ENCODE peak calls at places on chromosomes 13 and 19, in four cellular contexts. One of them, this sample, is unnamed.

GRCh38 chr13:20019033-20019432 is 60.5 kb downstream of the ZMYM2 start:
- DNase-seq in psoas muscle: no peak
- DNase-seq in tibial nerve: no peak
- DNase-seq in naive thymus-derived CD4-positive, alpha-beta T cell: no peak
- DNase-seq in this sample: no peak

GRCh38 chr19:13795595-13796300 is 505 bp downstream of the ZSWIM4 start:
- DNase-seq in psoas muscle: peak
- DNase-seq in tibial nerve: no peak
- DNase-seq in naive thymus-derived CD4-positive, alpha-beta T cell: no peak
- DNase-seq in this sample: peak

GRCh38 chr19:10006335-10006708 is 4.0 kb downstream of the COL5A3 start:
- DNase-seq in naive thymus-derived CD4-positive, alpha-beta T cell: no peak
- DNase-seq in tibial nerve: peak
- DNase-seq in psoas muscle: peak
- DNase-seq in this sample: peak

GRCh38 chr13:107234315-107234714 is 666.4 kb upstream of the ARGLU1 start:
- DNase-seq in psoas muscle: no peak
- DNase-seq in tibial nerve: no peak
- DNase-seq in naive thymus-derived CD4-positive, alpha-beta T cell: no peak
- DNase-seq in this sample: no peak

GRCh38 chr19:9757544-9758501 is 10.7 kb downstream of the ZNF846 start:
- DNase-seq in naive thymus-derived CD4-positive, alpha-beta T cell: no peak
- DNase-seq in tibial nerve: no peak
- DNase-seq in psoas muscle: no peak
- DNase-seq in this sample: no peak

GRCh38 chr13:111184685-111185401 is 69.7 kb downstream of the ARHGEF7 start:
- DNase-seq in naive thymus-derived CD4-positive, alpha-beta T cell: peak
- DNase-seq in psoas muscle: no peak
- DNase-seq in tibial nerve: no peak
- DNase-seq in this sample: no peak

GRCh38 chr19:17688853-17689595 is 870 bp upstream of the UNC13A start:
- DNase-seq in naive thymus-derived CD4-positive, alpha-beta T cell: no peak
- DNase-seq in tibial nerve: no peak
- DNase-seq in psoas muscle: no peak
- DNase-seq in this sample: no peak

GRCh38 chr19:23392706-23393105 is 2.6 kb downstream of the ZNF91 start:
- DNase-seq in tibial nerve: no peak
- DNase-seq in psoas muscle: no peak
- DNase-seq in naive thymus-derived CD4-positive, alpha-beta T cell: no peak
- DNase-seq in this sample: no peak

GRCh38 chr13:44399045-44399444 is 25.4 kb downstream of the SERP2 start:
- DNase-seq in naive thymus-derived CD4-positive, alpha-beta T cell: no peak
- DNase-seq in psoas muscle: no peak
- DNase-seq in tibial nerve: no peak
- DNase-seq in this sample: no peak

GRCh38 chr19:36392916-36393673 is 14.1 kb upstream of the ZFP14 start:
- DNase-seq in tibial nerve: no peak
- DNase-seq in psoas muscle: no peak
- DNase-seq in naive thymus-derived CD4-positive, alpha-beta T cell: no peak
- DNase-seq in this sample: no peak

GRCh38 chr13:67557118-67557517 is 327.0 kb upstream of the PCDH9 start:
- DNase-seq in tibial nerve: no peak
- DNase-seq in psoas muscle: no peak
- DNase-seq in naive thymus-derived CD4-positive, alpha-beta T cell: no peak
- DNase-seq in this sample: no peak

GRCh38 chr19:21328885-21329605 is at the start of gene ZNF708:
- DNase-seq in naive thymus-derived CD4-positive, alpha-beta T cell: peak
- DNase-seq in tibial nerve: peak
- DNase-seq in psoas muscle: peak
- DNase-seq in this sample: peak

GRCh38 chr19:35717665-35718344 is at the start of gene KMT2B:
- DNase-seq in tibial nerve: peak
- DNase-seq in psoas muscle: peak
- DNase-seq in naive thymus-derived CD4-positive, alpha-beta T cell: no peak
- DNase-seq in this sample: no peak

GRCh38 chr19:40466219-40467006 is at the start of gene SPTBN4:
- DNase-seq in naive thymus-derived CD4-positive, alpha-beta T cell: no peak
- DNase-seq in tibial nerve: peak
- DNase-seq in psoas muscle: peak
- DNase-seq in this sample: peak

GRCh38 chr13:19597523-19597922 is 35.9 kb upstream of the MPHOSPH8 start:
- DNase-seq in psoas muscle: no peak
- DNase-seq in tibial nerve: no peak
- DNase-seq in naive thymus-derived CD4-positive, alpha-beta T cell: no peak
- DNase-seq in this sample: no peak

GRCh38 chr19:56295531-56296455 is 18.8 kb downstream of the ZSCAN5A start:
- DNase-seq in psoas muscle: no peak
- DNase-seq in tibial nerve: no peak
- DNase-seq in naive thymus-derived CD4-positive, alpha-beta T cell: no peak
- DNase-seq in this sample: no peak

GRCh38 chr19:49667473-49667872 is 1.7 kb downstream of the BCL2L12 start:
- DNase-seq in tibial nerve: no peak
- DNase-seq in naive thymus-derived CD4-positive, alpha-beta T cell: no peak
- DNase-seq in psoas muscle: no peak
- DNase-seq in this sample: no peak

GRCh38 chr13:75685239-75685697 is 49.1 kb downstream of the LMO7 start:
- DNase-seq in naive thymus-derived CD4-positive, alpha-beta T cell: no peak
- DNase-seq in psoas muscle: no peak
- DNase-seq in tibial nerve: no peak
- DNase-seq in this sample: no peak

GRCh38 chr19:47272448-47273312 is 2.0 kb upstream of the INAFM1 start:
- DNase-seq in naive thymus-derived CD4-positive, alpha-beta T cell: no peak
- DNase-seq in psoas muscle: no peak
- DNase-seq in tibial nerve: peak
- DNase-seq in this sample: no peak

GRCh38 chr13:80742027-80742426 is 401.1 kb upstream of the SPRY2 start:
- DNase-seq in tibial nerve: no peak
- DNase-seq in naive thymus-derived CD4-positive, alpha-beta T cell: no peak
- DNase-seq in psoas muscle: no peak
- DNase-seq in this sample: no peak

GRCh38 chr19:35229601-35230000 is 1.1 kb upstream of the FAM187B start:
- DNase-seq in psoas muscle: no peak
- DNase-seq in tibial nerve: no peak
- DNase-seq in naive thymus-derived CD4-positive, alpha-beta T cell: no peak
- DNase-seq in this sample: no peak

GRCh38 chr13:97259787-97260641 is 37.9 kb downstream of the MBNL2 start:
- DNase-seq in tibial nerve: no peak
- DNase-seq in naive thymus-derived CD4-positive, alpha-beta T cell: no peak
- DNase-seq in psoas muscle: peak
- DNase-seq in this sample: peak

GRCh38 chr19:11460207-11460606 is 20.6 kb downstream of the ELAVL3 start:
- DNase-seq in naive thymus-derived CD4-positive, alpha-beta T cell: no peak
- DNase-seq in psoas muscle: no peak
- DNase-seq in tibial nerve: no peak
- DNase-seq in this sample: no peak

GRCh38 chr19:48968179-48968661 is 3.1 kb downstream of the FTL start:
- DNase-seq in psoas muscle: no peak
- DNase-seq in naive thymus-derived CD4-positive, alpha-beta T cell: no peak
- DNase-seq in tibial nerve: no peak
- DNase-seq in this sample: no peak

GRCh38 chr13:44237276-44237767 is 136.3 kb upstream of the SERP2 start:
- DNase-seq in tibial nerve: peak
- DNase-seq in naive thymus-derived CD4-positive, alpha-beta T cell: no peak
- DNase-seq in psoas muscle: peak
- DNase-seq in this sample: peak

GRCh38 chr19:4851551-4852290 is 15.7 kb downstream of the PLIN3 start:
- DNase-seq in tibial nerve: peak
- DNase-seq in psoas muscle: peak
- DNase-seq in naive thymus-derived CD4-positive, alpha-beta T cell: peak
- DNase-seq in this sample: peak

GRCh38 chr19:33798701-33799111 is 2.0 kb downstream of the KCTD15 start:
- DNase-seq in naive thymus-derived CD4-positive, alpha-beta T cell: no peak
- DNase-seq in psoas muscle: no peak
- DNase-seq in tibial nerve: no peak
- DNase-seq in this sample: no peak

GRCh38 chr19:22052644-22053013 is 345 bp downstream of the ZNF257 start:
- DNase-seq in psoas muscle: peak
- DNase-seq in tibial nerve: no peak
- DNase-seq in naive thymus-derived CD4-positive, alpha-beta T cell: no peak
- DNase-seq in this sample: no peak

GRCh38 chr19:10112895-10113591 is 1.6 kb downstream of the P2RY11 start:
- DNase-seq in tibial nerve: no peak
- DNase-seq in psoas muscle: peak
- DNase-seq in naive thymus-derived CD4-positive, alpha-beta T cell: peak
- DNase-seq in this sample: no peak

GRCh38 chr13:33545492-33545891 is 259.9 kb upstream of the STARD13 start:
- DNase-seq in naive thymus-derived CD4-positive, alpha-beta T cell: no peak
- DNase-seq in psoas muscle: no peak
- DNase-seq in tibial nerve: no peak
- DNase-seq in this sample: no peak

DNA sequence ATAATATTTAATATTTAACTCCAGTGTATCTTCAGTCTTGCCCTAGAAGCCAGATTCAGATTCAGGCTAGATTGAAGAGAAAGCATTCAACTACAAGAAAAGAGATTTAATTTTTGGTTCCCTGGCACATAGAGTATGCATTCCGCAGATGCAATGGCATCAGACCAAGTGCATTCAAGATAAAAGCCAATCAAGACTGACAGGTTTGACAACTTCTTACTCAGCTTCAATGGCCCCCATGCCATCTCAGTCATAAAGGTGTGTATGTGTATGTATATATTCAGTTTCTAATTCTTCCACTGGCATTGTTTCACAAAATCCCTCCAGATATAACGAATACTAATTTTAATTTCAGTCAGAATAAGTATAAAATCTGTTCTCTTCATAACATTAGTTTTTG is 650.8 kb upstream of the GPC6 start:
- DNase-seq in psoas muscle: no peak
- DNase-seq in tibial nerve: no peak
- DNase-seq in naive thymus-derived CD4-positive, alpha-beta T cell: no peak
- DNase-seq in this sample: no peak
- H3K27ac ChIP-seq in psoas muscle: no peak
- H3K27ac ChIP-seq in tibial nerve: no peak
- H3K27ac ChIP-seq in naive thymus-derived CD4-positive, alpha-beta T cell: no peak
- H3K27ac ChIP-seq in this sample: no peak

DNA sequence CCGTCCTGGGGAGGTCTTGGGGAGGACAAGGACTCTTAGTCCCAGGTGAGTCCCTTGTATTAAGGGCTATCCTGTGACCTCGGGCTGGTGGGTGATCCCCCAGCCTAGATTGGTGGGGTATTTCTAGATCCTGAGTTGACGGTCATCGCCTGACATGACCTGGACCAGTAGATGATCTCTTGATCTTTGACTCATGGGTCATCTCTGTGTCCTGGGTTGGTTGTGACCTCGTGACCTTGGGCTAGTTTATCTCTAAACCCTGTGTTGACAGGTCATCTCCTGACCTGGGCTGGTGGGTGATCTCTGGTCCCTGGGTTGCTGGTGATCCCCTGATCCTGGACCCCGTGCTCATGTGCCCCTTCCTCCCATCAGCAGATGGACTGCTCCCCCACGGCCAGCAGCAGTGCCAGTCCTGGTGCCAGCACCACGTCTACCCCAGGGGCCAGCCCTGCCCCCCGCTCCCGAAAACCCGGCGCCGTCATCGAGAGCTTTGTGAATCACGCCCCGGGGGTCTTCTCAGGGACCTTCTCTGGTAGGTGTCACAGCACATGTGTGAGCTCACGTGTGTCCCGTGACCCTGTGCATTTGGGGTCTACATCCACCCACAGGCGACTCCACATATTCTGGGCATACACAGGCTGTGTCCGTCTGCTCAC is 6.3 kb downstream of the MIDN start:
- DNase-seq in psoas muscle: no peak
- DNase-seq in tibial nerve: no peak
- DNase-seq in naive thymus-derived CD4-positive, alpha-beta T cell: no peak
- DNase-seq in this sample: no peak
- H3K27ac ChIP-seq in psoas muscle: peak
- H3K27ac ChIP-seq in tibial nerve: peak
- H3K27ac ChIP-seq in naive thymus-derived CD4-positive, alpha-beta T cell: peak
- H3K27ac ChIP-seq in this sample: peak

GRCh38 chr13:42329239-42329638 is 57.3 kb downstream of the AKAP11 start:
- DNase-seq in naive thymus-derived CD4-positive, alpha-beta T cell: no peak
- DNase-seq in psoas muscle: no peak
- DNase-seq in tibial nerve: no peak
- DNase-seq in this sample: no peak
- H3K27ac ChIP-seq in naive thymus-derived CD4-positive, alpha-beta T cell: no peak
- H3K27ac ChIP-seq in psoas muscle: no peak
- H3K27ac ChIP-seq in tibial nerve: no peak
- H3K27ac ChIP-seq in this sample: no peak

GRCh38 chr13:113508531-113509254 is 18.2 kb upstream of the DCUN1D2 start:
- DNase-seq in psoas muscle: no peak
- DNase-seq in naive thymus-derived CD4-positive, alpha-beta T cell: no peak
- DNase-seq in tibial nerve: no peak
- DNase-seq in this sample: no peak

GRCh38 chr13:113506025-113506685 is 15.6 kb upstream of the DCUN1D2 start:
- DNase-seq in tibial nerve: no peak
- DNase-seq in psoas muscle: no peak
- DNase-seq in naive thymus-derived CD4-positive, alpha-beta T cell: no peak
- DNase-seq in this sample: no peak

GRCh38 chr13:113507564-113508210 is 17.2 kb upstream of the DCUN1D2 start:
- DNase-seq in psoas muscle: no peak
- DNase-seq in naive thymus-derived CD4-positive, alpha-beta T cell: no peak
- DNase-seq in tibial nerve: no peak
- DNase-seq in this sample: no peak

GRCh38 chr13:113509989-113510388 is 19.5 kb upstream of the DCUN1D2 start:
- DNase-seq in psoas muscle: no peak
- DNase-seq in tibial nerve: no peak
- DNase-seq in naive thymus-derived CD4-positive, alpha-beta T cell: no peak
- DNase-seq in this sample: no peak

DNA sequence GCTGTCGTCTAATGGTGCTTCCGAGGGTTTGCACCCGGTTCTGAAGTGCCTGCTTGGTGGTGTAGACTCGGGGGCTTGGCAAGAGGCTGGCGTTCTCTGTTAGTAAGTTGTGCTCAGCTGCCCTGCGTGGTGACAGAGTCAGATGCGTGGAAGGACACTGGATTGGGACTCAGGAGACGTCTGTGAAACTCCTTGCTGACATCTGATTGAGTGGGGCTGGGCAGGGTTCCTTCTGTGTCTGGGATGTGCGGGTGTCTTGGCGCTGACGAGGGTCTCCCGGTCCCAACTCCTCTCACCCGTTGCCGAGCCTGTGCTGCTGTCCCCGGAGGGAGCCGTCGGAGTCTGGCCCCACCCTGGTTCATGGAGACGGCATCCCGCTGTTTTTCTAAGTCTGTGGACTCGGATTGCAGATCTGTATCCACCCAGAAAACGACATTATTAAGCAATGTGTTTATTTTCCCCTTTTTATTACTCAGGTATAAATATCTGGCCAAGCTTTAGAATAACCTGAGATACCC is 16.4 kb upstream of the DCUN1D2 start:
- DNase-seq in tibial nerve: no peak
- DNase-seq in psoas muscle: no peak
- DNase-seq in naive thymus-derived CD4-positive, alpha-beta T cell: no peak
- DNase-seq in this sample: no peak
- H3K27ac ChIP-seq in tibial nerve: no peak
- H3K27ac ChIP-seq in psoas muscle: no peak
- H3K27ac ChIP-seq in naive thymus-derived CD4-positive, alpha-beta T cell: no peak
- H3K27ac ChIP-seq in this sample: no peak